ENCODE peak calls at places on chromosomes 13 and 19, in four cellular contexts. Z is AML-193, R is A172, A is GM13976. P is an unnamed sample.
A peak's percentile ranks its signal among the peaks of the same experiment; 100 is the strongest.

GRCh38 chr13:34555988-34556387 is 386.1 kb upstream of the NBEA start:
- DNase-seq in Z (no peak), A (no peak), R (no peak), P (no peak)

GRCh38 chr19:34556500-34556899 is 74.9 kb downstream of the WTIP start:
- DNase-seq in Z (peak; percentile 9), R (peak; percentile 5), A (no peak), P (no peak)

GRCh38 chr19:33431986-33432385 is 58.5 kb downstream of the CEBPG start:
- DNase-seq in A (no peak), R (no peak), Z (no peak), P (no peak)

GRCh38 chr19:41193420-41194156 is 569 bp downstream of the CYP2S1 start:
- DNase-seq in Z (no peak), A (no peak), R (no peak), P (peak; percentile 26)

GRCh38 chr13:30898721-30899188 is 7.3 kb upstream of the MEDAG start:
- DNase-seq in R (peak; percentile 8), A (no peak), Z (no peak), P (no peak)

GRCh38 chr13:30479154-30479553 is 13.4 kb upstream of the HMGB1 start:
- DNase-seq in A (no peak), R (no peak), Z (no peak), P (peak; percentile 53)

GRCh38 chr13:110397445-110397844 is 90.4 kb downstream of the COL4A2 start:
- DNase-seq in A (no peak), R (peak; percentile 60), Z (no peak), P (no peak)

GRCh38 chr13:38824342-38824741 is 137.5 kb downstream of the FREM2 start:
- DNase-seq in A (no peak), R (peak; percentile 5), Z (no peak), P (no peak)

GRCh38 chr19:4979211-4979807 is 10.4 kb downstream of the KDM4B start:
- DNase-seq in A (no peak), R (no peak), Z (no peak), P (no peak)

GRCh38 chr13:18212873-18213272 is 968.8 kb downstream of the TUBA3C start:
- DNase-seq in R (no peak), A (no peak), Z (no peak), P (peak; percentile 5)

GRCh38 chr19:56142897-56143434 is 1.9 kb downstream of the ZNF444 start:
- DNase-seq in R (no peak), Z (no peak), A (no peak), P (peak; percentile 8)

P was measured in small intestine.